ENCODE peak calls at places on chromosomes 3 and 15, in seven cellular contexts. I is CD14-positive monocyte, X is PC-3, O is osteoblast, B is T-helper 2 cell, J is kidney tubule cell, G is NB4. D is an unnamed sample.

GRCh38 chr3:105965384-105965783 is 96.6 kb upstream of the CBLB start:
- DNase-seq in I (no peak), X (no peak), O (peak; percentile 67), B (no peak), J (no peak), G (no peak), D (peak; percentile 77)

GRCh38 chr3:11678735-11679134 is 35.0 kb upstream of the VGLL4 start:
- DNase-seq in I (no peak), X (no peak), O (no peak), B (no peak), J (no peak), G (no peak), D (no peak)

GRCh38 chr3:159765025-159765859 is 223.4 kb upstream of the IL12A start:
- DNase-seq in I (no peak), X (peak; percentile 99), O (peak; percentile 99), B (no peak), J (peak; percentile 99), G (no peak), D (peak; percentile 88)

GRCh38 chr3:51715231-51716058 is 8.6 kb downstream of the GRM2 start:
- DNase-seq in I (no peak), X (no peak), O (peak; percentile 75), B (no peak), J (no peak), G (no peak), D (no peak)

GRCh38 chr15:66617137-66618090 is 51.6 kb upstream of the LCTL start:
- DNase-seq in I (peak; percentile 89), X (peak; percentile 69), O (peak; percentile 96), B (no peak), J (peak; percentile 47), G (peak; percentile 89), D (peak; percentile 97)

GRCh38 chr15:37058316-37058985 is 41.9 kb downstream of the MEIS2 start:
- DNase-seq in I (no peak), X (no peak), O (no peak), B (no peak), J (peak; percentile 32), G (no peak), D (peak; percentile 71)

GRCh38 chr3:134618986-134619615 is 31.7 kb downstream of the KY start:
- DNase-seq in I (no peak), X (no peak), O (no peak), B (no peak), J (no peak), G (no peak), D (no peak)

GRCh38 chr3:108133858-108134554 is 43.2 kb upstream of the CD47 start:
- DNase-seq in I (no peak), X (no peak), O (no peak), B (no peak), J (no peak), G (no peak), D (no peak)

GRCh38 chr3:180744226-180744625 is 64.9 kb upstream of the CCDC39 start:
- DNase-seq in I (no peak), X (no peak), O (no peak), B (no peak), J (no peak), G (no peak), D (no peak)

GRCh38 chr3:10996345-10997050 is 4.0 kb downstream of the SLC6A1 start:
- DNase-seq in I (no peak), X (no peak), O (peak; percentile 65), B (no peak), J (no peak), G (no peak), D (no peak)

GRCh38 chr3:161275919-161276318 is 54.8 kb downstream of the NMD3 start:
- DNase-seq in I (no peak), X (peak; percentile 16), O (no peak), B (no peak), J (no peak), G (no peak), D (no peak)

GRCh38 chr15:51103330-51103729 is 8.6 kb upstream of the TNFAIP8L3 start:
- DNase-seq in I (no peak), X (no peak), O (no peak), B (no peak), J (peak; percentile 4), G (no peak), D (peak; percentile 31)

GRCh38 chr3:186258968-186259367 is 103.1 kb downstream of the DGKG start:
- DNase-seq in I (no peak), X (no peak), O (no peak), B (no peak), J (peak; percentile 40), G (no peak), D (no peak)

GRCh38 chr3:17290894-17291293 is 406.1 kb downstream of the PLCL2 start:
- DNase-seq in I (no peak), X (peak; percentile 25), O (no peak), B (no peak), J (no peak), G (no peak), D (no peak)

GRCh38 chr15:60546764-60547163 is 67.8 kb upstream of the ICE2 start:
- DNase-seq in I (no peak), X (no peak), O (no peak), B (peak; percentile 20), J (no peak), G (no peak), D (no peak)

GRCh38 chr3:114827495-114827894 is 319.6 kb downstream of the ZBTB20 start:
- DNase-seq in I (no peak), X (peak; percentile 51), O (no peak), B (no peak), J (peak; percentile 66), G (peak; percentile 58), D (peak; percentile 47)

GRCh38 chr3:48247401-48247807 is 6.5 kb downstream of the ZNF589 start:
- DNase-seq in I (no peak), X (no peak), O (peak; percentile 8), B (no peak), J (peak; percentile 13), G (peak; percentile 34), D (peak; percentile 74)

GRCh38 chr3:126109860-126110235 is 25.9 kb upstream of the SLC41A3 start:
- DNase-seq in I (no peak), X (no peak), O (no peak), B (no peak), J (no peak), G (no peak), D (no peak)

GRCh38 chr15:90889736-90890456 is 5.6 kb downstream of the FES start:
- DNase-seq in I (peak; percentile 39), X (no peak), O (peak; percentile 48), B (no peak), J (no peak), G (no peak), D (no peak)

GRCh38 chr15:26731965-26732364 is 40.9 kb downstream of the GABRB3 start:
- DNase-seq in I (no peak), X (no peak), O (no peak), B (no peak), J (no peak), G (no peak), D (no peak)

GRCh38 chr3:143654906-143655305 is 193.4 kb downstream of the SLC9A9 start:
- DNase-seq in I (no peak), X (no peak), O (no peak), B (no peak), J (peak; percentile 42), G (no peak), D (no peak)

GRCh38 chr15:70383856-70384255 is 286.1 kb upstream of the TLE3 start:
- DNase-seq in I (no peak), X (no peak), O (no peak), B (no peak), J (no peak), G (no peak), D (no peak)

GRCh38 chr3:126952983-126953660 is 29.8 kb upstream of the PLXNA1 start:
- DNase-seq in I (no peak), X (no peak), O (peak; percentile 22), B (no peak), J (no peak), G (no peak), D (no peak)

GRCh38 chr3:24100694-24101402 is 155.8 kb downstream of the NR1D2 start:
- DNase-seq in I (no peak), X (no peak), O (no peak), B (no peak), J (peak; percentile 73), G (no peak), D (no peak)